ENCODE peak calls at places on chromosomes 13 and 19, in ten cellular contexts. K is neural progenitor cell, A is A549, R is psoas muscle, N is mucosa of descending colon, Y is PC-3, M is prostate gland, T is choroid plexus epithelial cell, L is DND-41, E is lower lobe of right lung. D is an unnamed sample.
A peak's percentile ranks its signal among the peaks of the same experiment; 100 is the strongest.

GRCh38 chr13:46622918-46623256 is 69.9 kb downstream of the LRCH1 start:
- DNase-seq in K (no peak), A (no peak), R (no peak), N (no peak), Y (peak; percentile 25), M (peak; percentile 18), T (peak; percentile 77), L (no peak), E (no peak), D (peak; percentile 43)

GRCh38 chr13:41224113-41225110 is 30.0 kb upstream of the KBTBD7 start:
- DNase-seq in K (no peak), A (no peak), R (no peak), N (no peak), Y (peak; percentile 45), M (no peak), T (peak; percentile 79), L (no peak), E (no peak), D (no peak)

GRCh38 chr19:4380254-4380727 is 20.1 kb downstream of the SH3GL1 start:
- DNase-seq in K (no peak), A (no peak), R (peak; percentile 74), N (peak; percentile 55), Y (no peak), M (no peak), T (no peak), L (no peak), E (peak; percentile 73), D (no peak)

GRCh38 chr19:11551603-11552235 is 7.3 kb downstream of the ELOF1 start:
- DNase-seq in K (peak; percentile 47), A (no peak), R (no peak), N (no peak), Y (no peak), M (no peak), T (no peak), L (peak; percentile 36), E (no peak), D (no peak)

GRCh38 chr19:30219682-30220081 is 152.5 kb upstream of the ZNF536 start:
- DNase-seq in K (no peak), A (no peak), R (no peak), N (no peak), Y (no peak), M (no peak), T (no peak), L (no peak), E (no peak), D (no peak)

GRCh38 chr19:18131841-18132596 is 20.9 kb upstream of the PIK3R2 start:
- DNase-seq in K (peak; percentile 36), A (no peak), R (no peak), N (no peak), Y (no peak), M (no peak), T (no peak), L (peak; percentile 39), E (no peak), D (no peak)

GRCh38 chr19:50776131-50776530 is 5.9 kb downstream of the GPR32 start:
- DNase-seq in K (no peak), A (no peak), R (no peak), N (no peak), Y (no peak), M (no peak), T (no peak), L (no peak), E (no peak), D (no peak)

GRCh38 chr13:96925466-96925865 is 68.8 kb downstream of the OXGR1 start:
- DNase-seq in K (no peak), A (no peak), R (no peak), N (no peak), Y (no peak), M (no peak), T (no peak), L (no peak), E (no peak), D (no peak)

GRCh38 chr13:80048802-80049201 is 292.1 kb downstream of the SPRY2 start:
- DNase-seq in K (peak; percentile 47), A (peak; percentile 11), R (peak; percentile 88), N (peak; percentile 46), Y (peak; percentile 91), M (no peak), T (peak; percentile 99), L (peak; percentile 85), E (peak; percentile 79), D (peak; percentile 97)

GRCh38 chr13:60617863-60618733 is 221.1 kb downstream of the TDRD3 start:
- DNase-seq in K (peak; percentile 51), A (no peak), R (no peak), N (no peak), Y (peak; percentile 43), M (no peak), T (peak; percentile 75), L (no peak), E (no peak), D (no peak)

GRCh38 chr13:71866173-71867091 is 572 bp downstream of the DACH1 start:
- DNase-seq in K (peak; percentile 71), A (no peak), R (peak; percentile 59), N (peak; percentile 68), Y (no peak), M (peak; percentile 27), T (no peak), L (peak; percentile 26), E (peak; percentile 63), D (no peak)

GRCh38 chr13:93079294-93079693 is 147.3 kb upstream of the GPC6 start:
- DNase-seq in K (no peak), A (no peak), R (no peak), N (no peak), Y (peak; percentile 12), M (no peak), T (peak; percentile 83), L (no peak), E (no peak), D (peak; percentile 14)

GRCh38 chr19:32532233-32532632 is 48.8 kb upstream of the PDCD5 start:
- DNase-seq in K (no peak), A (no peak), R (no peak), N (no peak), Y (no peak), M (no peak), T (no peak), L (no peak), E (no peak), D (no peak)

GRCh38 chr19:28966737-28967401 is 246.1 kb downstream of the UQCRFS1 start:
- DNase-seq in K (peak; percentile 37), A (no peak), R (no peak), N (no peak), Y (no peak), M (no peak), T (peak; percentile 31), L (no peak), E (no peak), D (no peak)

GRCh38 chr13:110523838-110524237 is 37.7 kb downstream of the RAB20 start:
- DNase-seq in K (no peak), A (no peak), R (no peak), N (peak; percentile 50), Y (no peak), M (no peak), T (no peak), L (no peak), E (no peak), D (no peak)

GRCh38 chr19:39397360-39398296 is 6.5 kb downstream of the MED29 start:
- DNase-seq in K (peak; percentile 89), A (peak; percentile 99), R (peak; percentile 96), N (peak; percentile 97), Y (peak; percentile 78), M (peak; percentile 85), T (peak; percentile 90), L (peak; percentile 93), E (peak; percentile 94), D (no peak)

GRCh38 chr19:39401549-39402416 is 4.9 kb upstream of the ZFP36 start:
- DNase-seq in K (peak; percentile 13), A (no peak), R (peak; percentile 76), N (peak; percentile 86), Y (peak; percentile 76), M (peak; percentile 33), T (peak; percentile 83), L (no peak), E (peak; percentile 82), D (no peak)

GRCh38 chr19:39400997-39401548 is 5.6 kb upstream of the ZFP36 start:
- DNase-seq in K (no peak), A (peak; percentile 90), R (no peak), N (no peak), Y (no peak), M (no peak), T (no peak), L (no peak), E (no peak), D (no peak)

GRCh38 chr19:39399684-39400465 is 6.8 kb upstream of the ZFP36 start:
- DNase-seq in K (no peak), A (no peak), R (no peak), N (no peak), Y (no peak), M (no peak), T (no peak), L (no peak), E (no peak), D (no peak)

GRCh38 chr19:39398297-39398864 is 7.2 kb downstream of the MED29 start:
- DNase-seq in K (no peak), A (peak; percentile 84), R (peak; percentile 86), N (peak; percentile 87), Y (peak; percentile 42), M (no peak), T (peak; percentile 84), L (no peak), E (peak; percentile 92), D (no peak)
- H3K4me3 ChIP-seq in K (no peak overlapping the region), A (peak overlapping the region; percentile 22), R (no peak overlapping the region), N (no peak overlapping the region), Y (no peak overlapping the region), M (no peak overlapping the region), T (no peak overlapping the region), L (no peak overlapping the region), E (peak overlapping the region; percentile 28), D (no peak overlapping the region)

GRCh38 chr19:39402417-39403297 is 4.0 kb upstream of the ZFP36 start:
- DNase-seq in K (peak; percentile 95), A (peak; percentile 75), R (peak; percentile 97), N (peak; percentile 90), Y (peak; percentile 71), M (peak; percentile 93), T (peak; percentile 94), L (peak; percentile 85), E (peak; percentile 96), D (no peak)
- TF ChIP-seq CTCF in K (no peak), A (no peak), R (no peak), N (no peak), Y (no peak), M (no peak), T (no peak), L (no peak), E (no peak), D (no peak)

DNA sequence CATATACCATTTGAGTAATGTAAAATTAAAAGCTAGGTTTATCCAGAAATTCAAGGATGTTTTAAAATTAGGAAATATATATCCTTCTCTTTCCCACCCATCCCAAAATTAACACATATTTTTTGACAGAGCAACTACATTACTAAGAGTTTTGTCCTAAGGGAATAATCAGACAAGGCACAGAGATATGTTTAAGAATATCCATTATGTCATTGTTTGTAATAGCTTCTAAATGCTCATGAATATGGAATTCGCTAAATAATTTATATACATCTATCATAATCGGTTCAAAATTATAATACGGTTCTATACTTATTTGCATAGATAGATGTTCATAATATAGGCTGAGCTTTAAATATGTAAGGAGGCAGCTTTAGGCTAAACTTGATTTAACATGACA is 9.8 kb downstream of the UBL3 start:
- DNase-seq in K (no peak), A (no peak), R (no peak), N (no peak), Y (no peak), M (no peak), T (no peak), L (no peak), E (no peak), D (no peak)
- H3K4me3 ChIP-seq in K (no peak overlapping the region), A (no peak overlapping the region), R (no peak overlapping the region), N (no peak overlapping the region), Y (no peak overlapping the region), M (no peak overlapping the region), T (no peak overlapping the region), L (no peak overlapping the region), E (no peak overlapping the region), D (no peak overlapping the region)

GRCh38 chr13:98033277-98034247 is 80.1 kb downstream of the IPO5 start:
- DNase-seq in K (peak; percentile 42), A (peak; percentile 13), R (no peak), N (no peak), Y (peak; percentile 43), M (peak; percentile 10), T (peak; percentile 84), L (peak; percentile 16), E (no peak), D (no peak)
- TF ChIP-seq CTCF in K (peak; percentile 53), A (peak; percentile 46), R (no peak), N (no peak), Y (peak; percentile 30), M (no peak), T (peak; percentile 72), L (peak; percentile 14), E (peak; percentile 38), D (peak; percentile 55)

D was measured in retinal pigment epithelial cell.